ENCODE peak calls at places on chromosomes 3 and 15, in five cellular contexts. K, F, N, V and E are unnamed samples.

GRCh38 chr15:70833897-70834765 is 19.8 kb downstream of the LARP6 start:
- DNase-seq in K (no peak), V (no peak), N (peak; percentile 72), F (no peak), E (no peak)

GRCh38 chr3:69368129-69368741 is 17.7 kb downstream of the FRMD4B start:
- DNase-seq in K (peak; percentile 37), F (peak; percentile 91), V (no peak), N (no peak), E (peak; percentile 31)

GRCh38 chr15:52144656-52145055 is 32.1 kb upstream of the BCL2L10 start:
- DNase-seq in F (no peak), N (no peak), K (no peak), V (no peak), E (no peak)

GRCh38 chr15:88334436-88334835 is 77.9 kb upstream of the NTRK3 start:
- DNase-seq in N (no peak), V (no peak), F (no peak), K (no peak), E (no peak)

GRCh38 chr15:101187820-101188516 is 63.9 kb downstream of the CHSY1 start:
- DNase-seq in V (no peak), N (no peak), K (no peak), F (peak; percentile 90), E (no peak)

GRCh38 chr3:57128863-57129602 is 36.1 kb downstream of the IL17RD start:
- DNase-seq in F (no peak), V (no peak), K (no peak), N (no peak), E (no peak)

GRCh38 chr3:44048196-44048924 is 193.3 kb upstream of the TOPAZ1 start:
- DNase-seq in V (no peak), K (no peak), N (no peak), F (no peak), E (no peak)

GRCh38 chr15:101684384-101684783 is 32.2 kb upstream of the TM2D3 start:
- DNase-seq in V (no peak), N (no peak), K (no peak), F (no peak), E (no peak)

GRCh38 chr3:120473896-120474675 is 23.3 kb upstream of the FSTL1 start:
- DNase-seq in N (no peak), F (no peak), K (no peak), V (no peak), E (no peak)

GRCh38 chr3:41045491-41045890 is 153.8 kb upstream of the CTNNB1 start:
- DNase-seq in V (no peak), N (no peak), K (no peak), F (no peak), E (no peak)

GRCh38 chr3:194397757-194398312 is 1.2 kb downstream of the GP5 start:
- DNase-seq in K (no peak), V (no peak), N (no peak), F (no peak), E (no peak)

GRCh38 chr15:99117111-99117510 is 12.2 kb downstream of the SYNM start:
- DNase-seq in V (no peak), F (no peak), K (no peak), N (no peak), E (no peak)

GRCh38 chr3:159884661-159885402 is 103.8 kb upstream of the IL12A start:
- DNase-seq in K (peak; percentile 17), N (peak; percentile 9), F (no peak), V (no peak), E (no peak)

GRCh38 chr15:95464091-95464888 is 866.2 kb upstream of the NR2F2 start:
- DNase-seq in N (no peak), K (no peak), V (no peak), F (no peak), E (no peak)

GRCh38 chr3:123390865-123391613 is 57.9 kb downstream of the ADCY5 start:
- DNase-seq in K (no peak), V (no peak), N (no peak), F (no peak), E (no peak)

GRCh38 chr15:67068724-67069400 is 3.5 kb downstream of the SMAD3 start:
- DNase-seq in K (no peak), N (no peak), F (no peak), V (no peak), E (no peak)

GRCh38 chr3:193914602-193915001 is 221.3 kb upstream of the HES1 start:
- DNase-seq in F (no peak), V (no peak), K (no peak), N (no peak), E (no peak)

GRCh38 chr3:55692958-55693558 is 206.0 kb upstream of the WNT5A start:
- DNase-seq in K (no peak), N (no peak), V (no peak), F (no peak), E (no peak)

GRCh38 chr3:182375921-182376320 is 417.4 kb upstream of the ATP11B start:
- DNase-seq in F (no peak), N (no peak), V (no peak), K (no peak), E (no peak)

GRCh38 chr3:184717608-184717995 is 5.7 kb upstream of the MAGEF1 start:
- DNase-seq in F (no peak), N (no peak), K (no peak), V (peak; percentile 43), E (no peak)

GRCh38 chr3:156680243-156680930 is 6.0 kb downstream of the TIPARP start:
- DNase-seq in K (no peak), F (no peak), N (no peak), V (no peak), E (no peak)

GRCh38 chr3:46959169-46959515 is 17.4 kb downstream of the CCDC12 start:
- DNase-seq in K (no peak), F (no peak), V (no peak), N (no peak), E (no peak)

GRCh38 chr3:191085091-191085490 is 114.0 kb upstream of the OSTN start:
- DNase-seq in K (no peak), N (no peak), F (no peak), V (no peak), E (no peak)

GRCh38 chr3:54572197-54572895 is 355.5 kb downstream of the LRTM1 start:
- DNase-seq in N (no peak), V (no peak), F (no peak), K (no peak), E (no peak)

GRCh38 chr3:125119752-125120369 is 64.1 kb upstream of the HEG1 start:
- DNase-seq in K (no peak), F (peak; percentile 87), N (no peak), V (no peak), E (peak; percentile 36)

GRCh38 chr3:182937293-182938051 is 42.9 kb downstream of the DCUN1D1 start:
- DNase-seq in K (no peak), N (no peak), V (no peak), F (no peak), E (no peak)

GRCh38 chr3:12350151-12350813 is 61.4 kb downstream of the PPARG start:
- DNase-seq in K (no peak), F (no peak), V (no peak), N (no peak), E (no peak)

GRCh38 chr3:12347301-12347700 is 58.4 kb downstream of the PPARG start:
- DNase-seq in N (no peak), F (no peak), K (no peak), V (no peak), E (no peak)

GRCh38 chr3:12353796-12354505 is 65.1 kb downstream of the PPARG start:
- DNase-seq in V (no peak), K (no peak), N (no peak), F (no peak), E (no peak)

GRCh38 chr3:12352253-12352652 is 63.4 kb downstream of the PPARG start:
- DNase-seq in F (no peak), N (no peak), V (no peak), K (no peak), E (no peak)

DNA sequence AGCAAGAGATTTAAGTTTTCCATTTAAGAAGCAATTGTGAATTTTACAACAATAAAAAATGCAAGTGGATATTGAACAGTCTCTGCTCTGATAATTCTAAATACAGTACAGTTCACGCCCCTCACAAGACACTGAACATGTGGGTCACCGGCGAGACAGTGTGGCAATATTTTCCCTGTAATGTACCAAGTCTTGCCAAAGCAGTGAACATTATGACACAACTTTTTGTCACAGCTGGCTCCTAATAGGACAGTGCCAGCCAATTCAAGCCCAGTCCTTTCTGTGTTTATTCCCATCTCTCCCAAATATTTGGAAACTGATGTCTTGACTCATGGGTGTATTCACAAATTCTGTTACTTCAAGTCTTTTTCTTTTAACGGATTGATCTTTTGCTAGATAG is 62.3 kb downstream of the PPARG start:
- DNase-seq in V (no peak), F (no peak), N (no peak), K (no peak), E (no peak)
- TF ChIP-seq POLR2AphosphoS5 in V (no peak), F (no peak), N (no peak), K (no peak), E (no peak)

DNA sequence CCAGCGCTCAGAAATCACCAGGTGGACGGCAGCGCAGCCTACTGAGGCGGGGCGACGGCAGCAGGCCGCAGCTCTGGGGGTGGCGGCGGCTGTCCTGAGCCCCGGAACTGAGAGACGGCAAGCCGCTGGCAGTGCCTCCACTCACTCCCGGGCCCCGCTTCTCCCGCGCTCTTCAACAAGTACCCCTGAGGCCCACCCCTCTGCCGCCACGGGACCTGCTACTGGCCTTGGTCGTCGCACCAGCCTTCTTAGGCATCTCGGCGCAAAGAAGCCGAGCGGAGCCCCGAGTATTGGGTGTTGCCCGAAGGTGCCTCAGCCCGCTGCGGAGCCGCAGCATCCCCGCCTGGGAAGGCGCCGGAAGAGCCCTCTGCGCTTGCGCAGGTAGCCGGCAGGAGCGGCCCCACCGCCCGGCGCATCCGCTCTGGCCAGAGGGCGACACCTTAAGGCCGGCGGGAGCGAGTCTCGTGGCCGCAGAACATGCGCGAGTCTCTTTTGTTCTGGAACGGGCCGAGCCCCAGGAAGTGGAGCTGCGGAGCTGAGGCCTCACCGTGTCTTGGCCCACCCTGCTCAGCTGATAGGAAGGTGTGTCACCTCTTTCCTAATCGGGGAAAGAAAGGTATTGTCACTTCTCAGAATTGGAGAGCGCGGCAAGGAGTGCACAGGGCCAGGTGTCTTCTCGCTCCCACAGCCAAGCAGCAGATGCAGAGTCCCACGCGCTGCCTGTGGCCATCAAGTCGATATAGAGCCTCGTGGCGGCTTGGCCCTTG is at the start of gene C15orf40:
- DNase-seq in V (peak; percentile 85), F (peak; percentile 71), K (peak; percentile 87), N (peak; percentile 81), E (peak; percentile 85)
- TF ChIP-seq POLR2A in V (peak; percentile 87), F (peak; percentile 95), K (peak; percentile 70), N (peak; percentile 77), E (peak; percentile 90)

GRCh38 chr3:61186030-61186429 is 65.2 kb downstream of the FHIT start:
- DNase-seq in K (no peak), V (no peak), N (no peak), F (no peak), E (no peak)
- TF ChIP-seq TAF1 in K (no peak), V (no peak), N (no peak), F (no peak), E (no peak)

GRCh38 chr3:60136606-60137005 is 1086.8 kb upstream of the CFAP20DC start:
- DNase-seq in K (no peak), N (no peak), F (no peak), V (no peak), E (no peak)
- TF ChIP-seq POLR2AphosphoS5 in K (no peak), N (no peak), F (no peak), V (no peak), E (no peak)